ENCODE peak calls at places on chromosomes 13 and 19, in seven cellular contexts. W is hepatocyte, V is transverse colon, P is uterus, L is heart right ventricle, O is left ventricle myocardium inferior, D is Peyer's patch. S is an unnamed sample. For H3K27me3, the result is how much of the 10 kb centered on the place peaks cover.

GRCh38 chr13:59680429-59681024 is 483.2 kb downstream of the DIAPH3 start:
- DNase-seq in W (no peak), V (no peak), P (no peak), L (no peak), O (no peak), D (no peak), S (no peak)

GRCh38 chr19:45202637-45203036 is 24.1 kb downstream of the BLOC1S3 start:
- DNase-seq in W (no peak), V (no peak), P (no peak), L (no peak), O (no peak), D (no peak), S (no peak)

GRCh38 chr13:41025518-41025917 is 6.4 kb upstream of the ELF1 start:
- DNase-seq in W (no peak), V (no peak), P (no peak), L (no peak), O (no peak), D (no peak), S (no peak)

GRCh38 chr19:49020931-49021895 is 2.9 kb downstream of the CGB3 start:
- DNase-seq in W (no peak), V (no peak), P (no peak), L (no peak), O (no peak), D (no peak), S (no peak)

GRCh38 chr19:38049105-38049649 is 142.2 kb downstream of the SIPA1L3 start:
- DNase-seq in W (no peak), V (peak), P (no peak), L (no peak), O (no peak), D (peak), S (no peak)

GRCh38 chr19:42420055-42420544 is 7.1 kb downstream of the LIPE start:
- DNase-seq in W (peak), V (peak), P (no peak), L (no peak), O (no peak), D (peak), S (no peak)

GRCh38 chr13:65600702-65601101 is 1629.4 kb downstream of the PCDH9 start:
- DNase-seq in W (no peak), V (no peak), P (no peak), L (no peak), O (no peak), D (no peak), S (no peak)

GRCh38 chr13:29877456-29878096 is 27.2 kb upstream of the UBL3 start:
- DNase-seq in W (peak), V (peak), P (no peak), L (no peak), O (no peak), D (no peak), S (no peak)

GRCh38 chr19:19095691-19096090 is 31.9 kb downstream of the SLC25A42 start:
- DNase-seq in W (no peak), V (no peak), P (no peak), L (no peak), O (no peak), D (no peak), S (no peak)

GRCh38 chr13:75489502-75490263 is 7.7 kb upstream of the TBC1D4 start:
- DNase-seq in W (peak), V (peak), P (no peak), L (no peak), O (no peak), D (no peak), S (peak)

GRCh38 chr19:50263176-50263575 is 59.8 kb downstream of the MYH14 start:
- DNase-seq in W (no peak), V (no peak), P (no peak), L (no peak), O (no peak), D (no peak), S (no peak)

GRCh38 chr19:46487802-46488445 is 7.7 kb downstream of the PNMA8B start:
- DNase-seq in W (peak), V (peak), P (peak), L (peak), O (peak), D (peak), S (peak)

GRCh38 chr19:17020823-17021222 is 5.8 kb downstream of the CPAMD8 start:
- DNase-seq in W (no peak), V (no peak), P (no peak), L (no peak), O (no peak), D (no peak), S (no peak)

GRCh38 chr19:48400018-48400742 is 6.7 kb downstream of the GRIN2D start:
- DNase-seq in W (peak), V (peak), P (no peak), L (peak), O (peak), D (peak), S (no peak)

GRCh38 chr13:31172535-31172934 is 10.8 kb upstream of the HSPH1 start:
- DNase-seq in W (peak), V (no peak), P (no peak), L (no peak), O (no peak), D (no peak), S (no peak)

GRCh38 chr13:61045197-61045596 is 370.5 kb downstream of the PCDH20 start:
- DNase-seq in W (no peak), V (no peak), P (no peak), L (no peak), O (no peak), D (no peak), S (no peak)

GRCh38 chr19:23762548-23762883 is 3.8 kb upstream of the ZNF681 start:
- DNase-seq in W (no peak), V (no peak), P (no peak), L (no peak), O (no peak), D (no peak), S (no peak)

GRCh38 chr13:85236431-85236830 is 562.8 kb downstream of the SLITRK6 start:
- DNase-seq in W (no peak), V (no peak), P (no peak), L (no peak), O (no peak), D (no peak), S (no peak)

GRCh38 chr13:110348309-110348625 is 41.2 kb downstream of the COL4A2 start:
- DNase-seq in W (no peak), V (no peak), P (no peak), L (no peak), O (no peak), D (no peak), S (no peak)

GRCh38 chr13:50017819-50018218 is 2.6 kb downstream of the KCNRG start:
- DNase-seq in W (no peak), V (no peak), P (no peak), L (no peak), O (no peak), D (no peak), S (no peak)
- H3K4me3 ChIP-seq in W (no peak), V (no peak), P (no peak), L (no peak), O (no peak), D (no peak), S (no peak)

GRCh38 chr19:1315470-1316166 is 29.9 kb downstream of the EFNA2 start:
- DNase-seq in W (peak), V (peak), P (no peak), L (peak), O (peak), D (peak), S (peak)
- TF ChIP-seq CTCF in W (peak), V (peak), P (peak), L (peak), O (peak), D (peak), S (peak)

GRCh38 chr19:3099347-3100145 is 5.4 kb downstream of the GNA11 start:
- DNase-seq in W (no peak), V (no peak), P (no peak), L (peak), O (no peak), D (no peak), S (no peak)

GRCh38 chr19:3098515-3099346 is 4.6 kb downstream of the GNA11 start:
- DNase-seq in W (no peak), V (peak), P (no peak), L (peak), O (peak), D (peak), S (peak)

GRCh38 chr19:3096902-3097326 is 2.8 kb downstream of the GNA11 start:
- DNase-seq in W (peak), V (peak), P (no peak), L (no peak), O (no peak), D (no peak), S (no peak)

GRCh38 chr19:3097442-3097871 is 3.3 kb downstream of the GNA11 start:
- DNase-seq in W (no peak), V (peak), P (no peak), L (peak), O (no peak), D (no peak), S (no peak)

DNA sequence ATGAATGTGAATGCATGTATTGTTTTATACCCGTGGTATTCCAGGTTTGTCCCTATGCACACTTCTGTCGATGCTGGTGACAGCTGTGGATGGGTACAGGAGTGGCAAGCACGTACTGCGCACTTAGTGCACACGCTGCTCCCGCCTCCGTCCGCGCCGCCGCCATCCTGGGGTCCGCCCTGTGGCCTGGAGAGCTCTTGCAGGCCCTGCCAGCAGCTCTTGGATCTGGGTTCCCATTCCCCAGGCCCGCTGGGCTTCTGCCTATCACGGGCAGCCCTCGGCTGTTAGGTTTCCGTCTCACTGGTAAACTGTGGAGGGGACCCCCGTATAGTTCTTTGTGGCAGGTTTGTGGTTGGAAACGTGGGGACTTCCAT is 4.0 kb downstream of the GNA11 start:
- DNase-seq in W (no peak), V (no peak), P (no peak), L (peak), O (peak), D (no peak), S (no peak)
- H3K27me3 ChIP-seq in W (under half), V (under half), P (under half), L (under half), O (under half), D (under half), S (under half)

GRCh38 chr13:28533049-28533436 is 38.1 kb upstream of the FLT1 start:
- DNase-seq in W (no peak), V (no peak), P (no peak), L (peak), O (no peak), D (no peak), S (no peak)
- H3K4me3 ChIP-seq in W (peak), V (no peak), P (peak), L (peak), O (peak), D (peak), S (no peak)

GRCh38 chr19:36572593-36573019 is 486 bp downstream of the ZNF529 start:
- DNase-seq in W (no peak), V (no peak), P (no peak), L (no peak), O (no peak), D (no peak), S (no peak)

GRCh38 chr19:36573020-36573947 is at the start of gene ZNF529:
- DNase-seq in W (peak), V (peak), P (peak), L (peak), O (peak), D (peak), S (peak)

GRCh38 chr19:36573948-36574726 is 1.0 kb upstream of the ZNF529 start:
- DNase-seq in W (peak), V (peak), P (no peak), L (no peak), O (no peak), D (no peak), S (no peak)

GRCh38 chr19:36577271-36577996 is 4.3 kb upstream of the ZNF529 start:
- DNase-seq in W (no peak), V (no peak), P (no peak), L (no peak), O (no peak), D (no peak), S (no peak)

DNA sequence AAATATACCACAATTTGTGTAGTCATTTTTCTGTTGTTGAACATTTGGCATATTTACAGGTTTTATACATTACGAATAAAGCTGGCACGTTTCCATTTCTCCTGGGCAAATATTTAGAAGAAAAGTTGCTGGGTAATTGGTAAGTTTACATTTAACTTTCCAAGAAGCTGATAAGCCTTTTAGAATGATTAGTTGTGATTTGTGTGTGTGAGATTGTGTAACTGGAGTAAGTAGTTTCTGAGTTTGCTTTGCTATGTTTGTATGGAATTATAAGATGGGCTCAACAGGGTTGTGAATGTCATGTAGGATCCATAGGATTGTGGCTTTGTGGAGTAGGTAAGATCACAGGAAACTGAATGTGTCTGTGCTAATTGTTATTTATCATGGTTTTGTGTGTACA is 1.7 kb upstream of the ZNF529 start:
- DNase-seq in W (no peak), V (no peak), P (no peak), L (no peak), O (no peak), D (no peak), S (no peak)
- TF ChIP-seq CTCF in W (no peak), V (no peak), P (no peak), L (no peak), O (no peak), D (no peak), S (no peak)

S was measured in lung.